ENCODE peak calls at places on chromosomes 5 and 9, in ten cellular contexts. Y is SK-N-SH, V is K562, Z is HCT116, G is endothelial cell of umbilical vein, B is WTC11, I is GM12878, S is A549, E is HepG2, W is H1. X is an unnamed sample.
A peak's percentile ranks its signal among the peaks of the same experiment; 100 is the strongest.

GRCh38 chr5:125713406-125713805 is 709.8 kb upstream of the GRAMD2B start:
- DNase-seq in Y (no peak), V (no peak), Z (no peak), G (no peak), B (no peak), I (no peak), S (no peak), E (no peak), W (no peak), X (no peak)

GRCh38 chr9:36623280-36623679 is 50.6 kb downstream of the MELK start:
- DNase-seq in Y (no peak), V (no peak), Z (no peak), G (no peak), B (no peak), I (no peak), S (no peak), E (no peak), W (no peak), X (no peak)

GRCh38 chr5:64201986-64202385 is 36.3 kb downstream of the RNF180 start:
- DNase-seq in Y (no peak), V (no peak), Z (no peak), G (no peak), B (no peak), I (no peak), S (no peak), E (no peak), W (no peak), X (no peak)

GRCh38 chr9:126690431-126691051 is 76.8 kb downstream of the LMX1B start:
- DNase-seq in Y (peak; percentile 82), V (peak; percentile 81), Z (peak; percentile 24), G (no peak), B (peak; percentile 86), I (no peak), S (peak; percentile 76), E (no peak), W (peak; percentile 95), X (peak; percentile 38)

GRCh38 chr5:127229185-127229889 is 61.3 kb upstream of the MEGF10 start:
- DNase-seq in Y (peak; percentile 77), V (peak; percentile 17), Z (no peak), G (peak; percentile 49), B (peak; percentile 68), I (no peak), S (peak; percentile 43), E (no peak), W (peak; percentile 72), X (peak; percentile 80)

GRCh38 chr9:127561491-127562270 is 50.4 kb upstream of the STXBP1 start:
- DNase-seq in Y (no peak), V (peak; percentile 76), Z (peak; percentile 97), G (peak; percentile 91), B (no peak), I (no peak), S (peak; percentile 93), E (no peak), W (no peak), X (peak; percentile 96)

GRCh38 chr5:150729859-150730258 is 29.0 kb downstream of the DCTN4 start:
- DNase-seq in Y (no peak), V (no peak), Z (no peak), G (no peak), B (no peak), I (no peak), S (no peak), E (no peak), W (no peak), X (no peak)

GRCh38 chr5:76175051-76175666 is 92.0 kb downstream of the SV2C start:
- DNase-seq in Y (peak; percentile 80), V (peak; percentile 69), Z (peak; percentile 46), G (peak; percentile 68), B (peak; percentile 72), I (peak; percentile 32), S (peak; percentile 74), E (peak; percentile 48), W (peak; percentile 71), X (peak; percentile 65)

DNA sequence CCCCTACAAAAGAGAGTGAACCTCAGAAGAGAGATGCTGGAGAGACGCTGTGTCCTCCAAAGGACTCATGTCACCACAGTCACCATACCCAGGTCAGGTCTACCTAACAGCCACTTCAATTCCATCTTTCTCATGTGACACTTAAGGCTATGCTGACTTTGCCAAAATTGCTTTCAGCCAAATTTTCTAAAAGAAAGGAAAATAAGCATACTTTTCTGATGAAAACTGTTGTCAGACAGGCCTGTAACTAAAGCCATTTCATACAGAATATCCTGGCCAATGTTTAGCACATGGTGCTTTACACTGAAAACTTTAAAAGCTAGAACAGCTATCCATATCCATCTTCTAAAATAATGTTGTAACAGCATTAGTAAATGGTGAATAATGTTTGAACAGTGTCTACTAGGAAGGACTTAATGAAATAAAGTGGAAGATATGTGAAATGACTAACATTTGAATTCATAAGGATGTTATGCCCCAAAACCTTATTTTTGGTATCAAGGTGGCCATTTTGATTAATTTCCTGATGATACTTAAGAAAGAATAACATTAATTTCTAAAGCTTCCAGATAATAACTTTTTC is 97.2 kb downstream of the NFIB start:
- DNase-seq in Y (no peak), V (no peak), Z (no peak), G (no peak), B (no peak), I (no peak), S (no peak), E (no peak), W (no peak), X (no peak)
- TF ChIP-seq MAX in Y (no peak), V (no peak), Z (no peak), G (no peak), B (no peak), I (no peak), S (peak; percentile 25), E (no peak), W (no peak), X (no peak)

GRCh38 chr5:87267574-87268125 is at the start of gene RASA1:
- DNase-seq in Y (peak; percentile 98), V (peak; percentile 96), Z (peak; percentile 90), G (peak; percentile 92), B (peak; percentile 98), I (peak; percentile 76), S (peak; percentile 92), E (peak; percentile 91), W (peak; percentile 98), X (peak; percentile 96)

GRCh38 chr5:87263498-87263897 is 4.2 kb upstream of the RASA1 start:
- DNase-seq in Y (no peak), V (no peak), Z (no peak), G (no peak), B (no peak), I (no peak), S (no peak), E (no peak), W (no peak), X (no peak)

GRCh38 chr5:87268970-87269377 is 1.3 kb downstream of the RASA1 start:
- DNase-seq in Y (no peak), V (no peak), Z (no peak), G (peak; percentile 13), B (no peak), I (no peak), S (no peak), E (no peak), W (no peak), X (no peak)

GRCh38 chr5:87266914-87267573 is 639 bp upstream of the RASA1 start:
- DNase-seq in Y (no peak), V (no peak), Z (no peak), G (no peak), B (no peak), I (no peak), S (no peak), E (no peak), W (no peak), X (peak; percentile 6)

DNA sequence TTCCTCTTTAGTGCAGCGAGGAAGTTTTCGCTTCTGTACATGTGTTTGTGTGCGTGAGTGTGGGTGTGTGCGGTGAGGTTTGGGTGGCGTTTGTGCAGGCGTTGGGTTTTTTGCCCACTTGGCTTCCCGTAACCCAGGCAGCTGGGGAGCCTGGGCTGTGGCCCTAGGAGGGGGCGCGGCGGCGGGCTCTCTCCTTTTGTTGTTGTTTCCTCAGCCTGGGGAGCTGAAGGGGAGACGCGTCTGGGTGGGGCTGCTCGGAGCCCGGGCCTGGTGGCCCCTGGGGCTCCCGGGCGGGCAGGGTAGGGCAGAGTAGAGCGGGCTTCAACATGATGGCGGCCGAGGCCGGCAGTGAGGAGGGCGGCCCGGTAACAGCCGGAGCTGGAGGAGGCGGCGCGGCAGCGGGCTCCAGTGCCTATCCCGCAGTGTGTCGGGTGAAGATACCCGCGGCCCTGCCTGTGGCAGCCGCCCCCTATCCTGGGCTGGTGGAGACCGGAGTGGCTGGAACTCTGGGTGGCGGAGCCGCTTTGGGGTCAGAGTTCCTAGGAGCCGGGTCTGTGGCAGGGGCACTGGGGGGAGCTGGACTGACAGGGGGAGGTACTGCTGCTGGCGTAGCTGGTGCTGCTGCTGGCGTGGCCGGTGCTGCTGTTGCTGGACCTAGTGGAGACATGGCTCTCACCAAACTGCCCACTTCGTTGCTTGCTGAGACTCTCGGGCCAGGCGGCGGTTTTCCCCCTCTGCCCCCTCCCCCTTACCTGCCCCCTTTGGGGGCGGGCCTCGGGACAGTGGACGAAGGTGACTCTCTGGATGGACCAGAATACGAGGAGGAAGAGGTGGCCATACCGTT is 665 bp downstream of the RASA1 start:
- DNase-seq in Y (peak; percentile 79), V (peak; percentile 45), Z (peak; percentile 56), G (peak; percentile 77), B (peak; percentile 64), I (peak; percentile 51), S (peak; percentile 68), E (peak; percentile 30), W (peak; percentile 80), X (no peak)
- TF ChIP-seq CTCF in Y (no peak), V (no peak), Z (no peak), G (no peak), B (no peak), I (no peak), S (no peak), E (peak; percentile 13), W (no peak), X (no peak)

GRCh38 chr5:119396265-119396664 is 40.4 kb downstream of the TNFAIP8 start:
- DNase-seq in Y (no peak), V (no peak), Z (no peak), G (no peak), B (no peak), I (no peak), S (no peak), E (no peak), W (no peak), X (peak; percentile 52)

GRCh38 chr5:119393201-119393691 is 37.4 kb downstream of the TNFAIP8 start:
- DNase-seq in Y (no peak), V (no peak), Z (no peak), G (no peak), B (no peak), I (no peak), S (no peak), E (no peak), W (no peak), X (no peak)

GRCh38 chr5:119395080-119395836 is 39.4 kb downstream of the TNFAIP8 start:
- DNase-seq in Y (no peak), V (no peak), Z (no peak), G (no peak), B (no peak), I (peak; percentile 53), S (no peak), E (no peak), W (no peak), X (no peak)

GRCh38 chr5:119397518-119398380 is 41.9 kb downstream of the TNFAIP8 start:
- DNase-seq in Y (no peak), V (no peak), Z (no peak), G (peak; percentile 57), B (no peak), I (peak; percentile 81), S (no peak), E (no peak), W (no peak), X (peak; percentile 57)

DNA sequence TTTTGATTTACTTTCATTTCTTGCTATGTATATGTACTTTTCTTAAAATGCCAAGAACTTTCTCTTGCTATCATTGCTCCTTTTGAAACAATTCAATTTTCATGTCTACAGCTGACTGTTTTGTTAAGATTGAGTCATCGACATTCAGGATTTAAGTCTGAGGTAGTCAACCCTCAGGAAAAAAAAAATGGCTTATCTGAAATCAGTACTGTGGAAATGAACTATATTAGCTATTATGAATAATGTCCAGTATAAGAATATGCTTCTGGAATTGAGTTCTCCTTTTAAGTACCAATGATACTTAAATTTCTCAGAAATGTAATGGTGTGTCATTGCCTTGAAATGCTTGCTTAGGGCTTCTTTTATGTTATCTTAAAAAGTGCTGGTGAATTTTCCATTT is 37.9 kb downstream of the TNFAIP8 start:
- DNase-seq in Y (no peak), V (no peak), Z (no peak), G (peak; percentile 76), B (no peak), I (no peak), S (no peak), E (no peak), W (no peak), X (no peak)
- TF ChIP-seq MAX in Y (peak; percentile 13), V (no peak), Z (no peak), G (no peak), B (no peak), I (no peak), S (no peak), E (no peak), W (no peak), X (no peak)

GRCh38 chr5:25448190-25448621 is 803.4 kb upstream of the CDH10 start:
- DNase-seq in Y (no peak), V (no peak), Z (no peak), G (no peak), B (no peak), I (no peak), S (no peak), E (no peak), W (no peak), X (no peak)

GRCh38 chr5:25458628-25459027 is 813.9 kb upstream of the CDH10 start:
- DNase-seq in Y (no peak), V (no peak), Z (no peak), G (no peak), B (no peak), I (no peak), S (no peak), E (no peak), W (no peak), X (peak; percentile 4)

GRCh38 chr5:25459082-25459481 is 814.3 kb upstream of the CDH10 start:
- DNase-seq in Y (no peak), V (no peak), Z (no peak), G (no peak), B (no peak), I (no peak), S (no peak), E (no peak), W (no peak), X (no peak)

GRCh38 chr5:25448646-25449045 is 803.9 kb upstream of the CDH10 start:
- DNase-seq in Y (no peak), V (no peak), Z (no peak), G (no peak), B (no peak), I (no peak), S (no peak), E (no peak), W (no peak), X (no peak)

DNA sequence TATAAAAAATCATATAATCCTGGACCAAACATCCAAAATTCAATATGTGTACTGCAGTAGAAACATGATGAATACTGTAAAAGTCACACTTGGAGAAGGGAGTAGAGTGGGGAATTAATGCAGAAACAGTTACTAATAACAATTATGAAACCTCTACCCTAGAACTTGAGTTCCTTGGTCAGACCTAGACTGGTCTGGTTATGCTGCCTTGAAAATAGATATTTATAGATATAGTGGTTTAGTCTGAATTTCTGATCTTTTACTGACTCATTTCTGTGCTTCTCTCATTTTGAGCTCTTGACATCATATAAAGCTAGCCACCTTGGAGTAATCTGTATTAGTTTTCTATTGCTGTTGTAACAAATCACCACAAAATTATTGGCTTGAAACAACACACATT is 808.7 kb upstream of the CDH10 start:
- DNase-seq in Y (no peak), V (no peak), Z (no peak), G (no peak), B (no peak), I (no peak), S (no peak), E (no peak), W (no peak), X (no peak)
- TF ChIP-seq CTCF in Y (no peak), V (no peak), Z (no peak), G (no peak), B (no peak), I (no peak), S (no peak), E (no peak), W (no peak), X (no peak)

X was measured in NB4.